ENCODE peak calls at places on chromosomes 11 and 22, in seven cellular contexts. One of them, this sample, is unnamed.

GRCh38 chr11:43458486-43458885 is 99.8 kb downstream of the TTC17 start:
- DNase-seq in mucosa of gallbladder: no peak
- DNase-seq in AG09309: no peak
- DNase-seq in bronchial epithelial cell: no peak
- DNase-seq in RCC 7860: no peak
- DNase-seq in NCI-H1092 treated with DMSO at 0.1 percent for 48 hours: no peak
- DNase-seq in GM13976: no peak
- DNase-seq in this sample: no peak

GRCh38 chr11:12539570-12539969 is 134.7 kb upstream of the TEAD1 start:
- DNase-seq in bronchial epithelial cell: peak
- DNase-seq in NCI-H1092 treated with DMSO at 0.1 percent for 48 hours: no peak
- DNase-seq in RCC 7860: peak
- DNase-seq in GM13976: no peak
- DNase-seq in mucosa of gallbladder: no peak
- DNase-seq in AG09309: peak
- DNase-seq in this sample: no peak

GRCh38 chr22:49412236-49412635 is 415.4 kb downstream of the BRD1 start:
- DNase-seq in bronchial epithelial cell: no peak
- DNase-seq in GM13976: no peak
- DNase-seq in RCC 7860: no peak
- DNase-seq in NCI-H1092 treated with DMSO at 0.1 percent for 48 hours: no peak
- DNase-seq in AG09309: no peak
- DNase-seq in mucosa of gallbladder: no peak
- DNase-seq in this sample: no peak

GRCh38 chr11:75272391-75272790 is 31.8 kb downstream of the TPBGL start:
- DNase-seq in AG09309: no peak
- DNase-seq in bronchial epithelial cell: no peak
- DNase-seq in mucosa of gallbladder: no peak
- DNase-seq in GM13976: no peak
- DNase-seq in RCC 7860: no peak
- DNase-seq in NCI-H1092 treated with DMSO at 0.1 percent for 48 hours: no peak
- DNase-seq in this sample: no peak

GRCh38 chr11:76241243-76242000 is 35.1 kb upstream of the WNT11 start:
- DNase-seq in bronchial epithelial cell: no peak
- DNase-seq in AG09309: no peak
- DNase-seq in GM13976: no peak
- DNase-seq in mucosa of gallbladder: no peak
- DNase-seq in NCI-H1092 treated with DMSO at 0.1 percent for 48 hours: no peak
- DNase-seq in RCC 7860: no peak
- DNase-seq in this sample: no peak

GRCh38 chr22:41469218-41469851 is 418 bp downstream of the ACO2 start:
- DNase-seq in bronchial epithelial cell: no peak
- DNase-seq in GM13976: no peak
- DNase-seq in NCI-H1092 treated with DMSO at 0.1 percent for 48 hours: peak
- DNase-seq in AG09309: no peak
- DNase-seq in mucosa of gallbladder: no peak
- DNase-seq in RCC 7860: no peak
- DNase-seq in this sample: no peak

GRCh38 chr11:26204110-26204509 is 127.8 kb upstream of the ANO3 start:
- DNase-seq in NCI-H1092 treated with DMSO at 0.1 percent for 48 hours: no peak
- DNase-seq in bronchial epithelial cell: no peak
- DNase-seq in mucosa of gallbladder: no peak
- DNase-seq in RCC 7860: no peak
- DNase-seq in AG09309: no peak
- DNase-seq in GM13976: no peak
- DNase-seq in this sample: no peak

GRCh38 chr11:114821626-114822025 is 143.3 kb downstream of the NXPE2 start:
- DNase-seq in GM13976: no peak
- DNase-seq in bronchial epithelial cell: peak
- DNase-seq in NCI-H1092 treated with DMSO at 0.1 percent for 48 hours: no peak
- DNase-seq in mucosa of gallbladder: no peak
- DNase-seq in RCC 7860: no peak
- DNase-seq in AG09309: no peak
- DNase-seq in this sample: peak

GRCh38 chr11:110886241-110886640 is 174.0 kb upstream of the ARHGAP20 start:
- DNase-seq in bronchial epithelial cell: no peak
- DNase-seq in mucosa of gallbladder: no peak
- DNase-seq in AG09309: no peak
- DNase-seq in GM13976: no peak
- DNase-seq in NCI-H1092 treated with DMSO at 0.1 percent for 48 hours: peak
- DNase-seq in RCC 7860: no peak
- DNase-seq in this sample: no peak

GRCh38 chr11:109864834-109865557 is 228.2 kb upstream of the ZC3H12C start:
- DNase-seq in mucosa of gallbladder: no peak
- DNase-seq in bronchial epithelial cell: peak
- DNase-seq in AG09309: no peak
- DNase-seq in RCC 7860: peak
- DNase-seq in GM13976: peak
- DNase-seq in NCI-H1092 treated with DMSO at 0.1 percent for 48 hours: no peak
- DNase-seq in this sample: peak

GRCh38 chr11:122157540-122158173 is 41.6 kb upstream of the BLID start:
- DNase-seq in AG09309: no peak
- DNase-seq in RCC 7860: no peak
- DNase-seq in GM13976: no peak
- DNase-seq in bronchial epithelial cell: peak
- DNase-seq in NCI-H1092 treated with DMSO at 0.1 percent for 48 hours: peak
- DNase-seq in mucosa of gallbladder: no peak
- DNase-seq in this sample: no peak

GRCh38 chr11:20058749-20059458 is 101.4 kb downstream of the DBX1 start:
- DNase-seq in GM13976: no peak
- DNase-seq in AG09309: no peak
- DNase-seq in mucosa of gallbladder: no peak
- DNase-seq in RCC 7860: no peak
- DNase-seq in bronchial epithelial cell: no peak
- DNase-seq in NCI-H1092 treated with DMSO at 0.1 percent for 48 hours: no peak
- DNase-seq in this sample: no peak

GRCh38 chr22:50577697-50577986 is 585 bp downstream of the CPT1B start:
- DNase-seq in GM13976: no peak
- DNase-seq in NCI-H1092 treated with DMSO at 0.1 percent for 48 hours: no peak
- DNase-seq in AG09309: no peak
- DNase-seq in RCC 7860: no peak
- DNase-seq in bronchial epithelial cell: no peak
- DNase-seq in mucosa of gallbladder: no peak
- DNase-seq in this sample: no peak

GRCh38 chr22:21726650-21727049 is 8.9 kb downstream of the YPEL1 start:
- DNase-seq in GM13976: peak
- DNase-seq in AG09309: no peak
- DNase-seq in RCC 7860: no peak
- DNase-seq in NCI-H1092 treated with DMSO at 0.1 percent for 48 hours: no peak
- DNase-seq in mucosa of gallbladder: no peak
- DNase-seq in bronchial epithelial cell: no peak
- DNase-seq in this sample: no peak

GRCh38 chr22:50078761-50079160 is 6.5 kb downstream of the MLC1 start:
- DNase-seq in mucosa of gallbladder: no peak
- DNase-seq in bronchial epithelial cell: no peak
- DNase-seq in RCC 7860: no peak
- DNase-seq in AG09309: no peak
- DNase-seq in NCI-H1092 treated with DMSO at 0.1 percent for 48 hours: no peak
- DNase-seq in GM13976: no peak
- DNase-seq in this sample: no peak

GRCh38 chr11:85746640-85747039 is 60.6 kb upstream of the CCDC89 start:
- DNase-seq in GM13976: no peak
- DNase-seq in NCI-H1092 treated with DMSO at 0.1 percent for 48 hours: no peak
- DNase-seq in RCC 7860: no peak
- DNase-seq in AG09309: no peak
- DNase-seq in mucosa of gallbladder: no peak
- DNase-seq in bronchial epithelial cell: no peak
- DNase-seq in this sample: no peak

GRCh38 chr22:38089474-38089851 is 5.5 kb upstream of the SLC16A8 start:
- DNase-seq in RCC 7860: no peak
- DNase-seq in GM13976: no peak
- DNase-seq in bronchial epithelial cell: no peak
- DNase-seq in AG09309: no peak
- DNase-seq in NCI-H1092 treated with DMSO at 0.1 percent for 48 hours: no peak
- DNase-seq in mucosa of gallbladder: no peak
- DNase-seq in this sample: no peak

GRCh38 chr11:15313862-15314261 is 199.1 kb downstream of the INSC start:
- DNase-seq in mucosa of gallbladder: no peak
- DNase-seq in NCI-H1092 treated with DMSO at 0.1 percent for 48 hours: no peak
- DNase-seq in AG09309: no peak
- DNase-seq in bronchial epithelial cell: no peak
- DNase-seq in GM13976: no peak
- DNase-seq in RCC 7860: no peak
- DNase-seq in this sample: no peak

GRCh38 chr11:119251114-119251513 is 45.0 kb downstream of the CBL start:
- DNase-seq in RCC 7860: no peak
- DNase-seq in bronchial epithelial cell: no peak
- DNase-seq in GM13976: no peak
- DNase-seq in AG09309: no peak
- DNase-seq in NCI-H1092 treated with DMSO at 0.1 percent for 48 hours: no peak
- DNase-seq in mucosa of gallbladder: no peak
- DNase-seq in this sample: no peak

GRCh38 chr11:125227151-125227550 is 62.6 kb downstream of the PKNOX2 start:
- DNase-seq in GM13976: no peak
- DNase-seq in bronchial epithelial cell: no peak
- DNase-seq in RCC 7860: no peak
- DNase-seq in NCI-H1092 treated with DMSO at 0.1 percent for 48 hours: no peak
- DNase-seq in mucosa of gallbladder: no peak
- DNase-seq in AG09309: no peak
- DNase-seq in this sample: no peak

GRCh38 chr11:20022363-20023081 is 137.8 kb downstream of the DBX1 start:
- DNase-seq in bronchial epithelial cell: peak
- DNase-seq in AG09309: no peak
- DNase-seq in NCI-H1092 treated with DMSO at 0.1 percent for 48 hours: peak
- DNase-seq in mucosa of gallbladder: no peak
- DNase-seq in GM13976: no peak
- DNase-seq in RCC 7860: no peak
- DNase-seq in this sample: peak